ENCODE peak calls at places on chromosomes 12 and 14, in six cellular contexts. A is IMR-90, O is GM23248, I is A549, U is PC-3, K is hepatocyte. P is an unnamed sample.

GRCh38 chr14:94423465-94424056 is 29.0 kb downstream of the SERPINA11 start:
- DNase-seq in A (peak), O (peak), I (peak), U (peak), K (peak), P (peak)

GRCh38 chr12:117836999-117837736 is 131.6 kb downstream of the KSR2 start:
- DNase-seq in A (peak), O (peak), I (peak), U (peak), K (peak), P (peak)

GRCh38 chr12:34406996-34407300 is 384.7 kb downstream of the ALG10 start:
- DNase-seq in A (no peak), O (no peak), I (no peak), U (no peak), K (no peak), P (no peak)

GRCh38 chr12:193282-193681 is 20.7 kb downstream of the SLC6A12 start:
- DNase-seq in A (no peak), O (no peak), I (no peak), U (no peak), K (no peak), P (no peak)

GRCh38 chr12:115232455-115233156 is 548.6 kb upstream of the TBX3 start:
- DNase-seq in A (peak), O (peak), I (no peak), U (no peak), K (peak), P (no peak)

GRCh38 chr14:51726166-51726899 is 74.6 kb downstream of the FRMD6 start:
- DNase-seq in A (peak), O (peak), I (no peak), U (peak), K (no peak), P (no peak)

GRCh38 chr12:67482751-67483661 is 165.5 kb upstream of the DYRK2 start:
- DNase-seq in A (peak), O (peak), I (no peak), U (peak), K (peak), P (peak)

GRCh38 chr14:75101491-75101890 is 25.4 kb downstream of the NEK9 start:
- DNase-seq in A (no peak), O (no peak), I (no peak), U (no peak), K (no peak), P (no peak)

GRCh38 chr14:105484069-105484996 is 2.4 kb upstream of the CRIP1 start:
- DNase-seq in A (no peak), O (peak), I (peak), U (no peak), K (no peak), P (no peak)

GRCh38 chr14:39267592-39268112 is 33.9 kb downstream of the MIA2 start:
- DNase-seq in A (no peak), O (no peak), I (no peak), U (peak), K (no peak), P (peak)

GRCh38 chr12:93912086-93912733 is 235.0 kb downstream of the CRADD start:
- DNase-seq in A (no peak), O (no peak), I (no peak), U (no peak), K (peak), P (no peak)

GRCh38 chr14:53148612-53149202 is 4.4 kb downstream of the DDHD1 start:
- DNase-seq in A (no peak), O (peak), I (no peak), U (no peak), K (no peak), P (no peak)

GRCh38 chr14:70008863-70009262 is 129.6 kb downstream of the SMOC1 start:
- DNase-seq in A (no peak), O (no peak), I (no peak), U (no peak), K (no peak), P (no peak)

GRCh38 chr14:80572666-80573065 is 361.4 kb upstream of the DIO2 start:
- DNase-seq in A (no peak), O (no peak), I (peak), U (no peak), K (no peak), P (no peak)

GRCh38 chr14:26554069-26554772 is 43.6 kb downstream of the NOVA1 start:
- DNase-seq in A (no peak), O (no peak), I (no peak), U (no peak), K (no peak), P (no peak)

GRCh38 chr14:43792980-43793379 is 714.1 kb downstream of the FSCB start:
- DNase-seq in A (no peak), O (no peak), I (no peak), U (no peak), K (no peak), P (no peak)

GRCh38 chr14:22569106-22569748 is 19.8 kb downstream of the DAD1 start:
- DNase-seq in A (peak), O (peak), I (no peak), U (no peak), K (no peak), P (no peak)

GRCh38 chr14:23061995-23062394 is 4.7 kb upstream of the CDH24 start:
- DNase-seq in A (peak), O (peak), I (peak), U (peak), K (peak), P (peak)

GRCh38 chr14:100147181-100147631 is 12.2 kb downstream of the DEGS2 start:
- DNase-seq in A (no peak), O (no peak), I (no peak), U (no peak), K (no peak), P (no peak)

GRCh38 chr14:77014734-77015133 is 13.8 kb downstream of the IRF2BPL start:
- DNase-seq in A (no peak), O (no peak), I (no peak), U (no peak), K (no peak), P (no peak)

GRCh38 chr14:101843665-101844064 is 82.2 kb downstream of the PPP2R5C start:
- DNase-seq in A (no peak), O (no peak), I (peak), U (peak), K (no peak), P (no peak)

GRCh38 chr12:22615963-22616501 is 8.9 kb upstream of the ETNK1 start:
- DNase-seq in A (no peak), O (no peak), I (no peak), U (no peak), K (no peak), P (no peak)

GRCh38 chr14:54104746-54105145 is 148.1 kb upstream of the BMP4 start:
- DNase-seq in A (no peak), O (no peak), I (no peak), U (no peak), K (no peak), P (no peak)

GRCh38 chr12:7678744-7679143 is 13.0 kb upstream of the APOBEC1 start:
- DNase-seq in A (no peak), O (no peak), I (peak), U (no peak), K (no peak), P (no peak)

GRCh38 chr12:25817166-25817565 is 141.3 kb upstream of the RASSF8 start:
- DNase-seq in A (peak), O (peak), I (no peak), U (peak), K (no peak), P (no peak)

GRCh38 chr12:45745861-45746277 is 16.4 kb downstream of the ARID2 start:
- DNase-seq in A (peak), O (peak), I (peak), U (peak), K (no peak), P (peak)

GRCh38 chr12:130083746-130084145 is 78.5 kb upstream of the FZD10 start:
- DNase-seq in A (no peak), O (no peak), I (no peak), U (no peak), K (no peak), P (no peak)

GRCh38 chr12:130080205-130080604 is 82.1 kb upstream of the FZD10 start:
- DNase-seq in A (no peak), O (no peak), I (no peak), U (no peak), K (no peak), P (no peak)

GRCh38 chr12:130083002-130083401 is 79.3 kb upstream of the FZD10 start:
- DNase-seq in A (no peak), O (no peak), I (no peak), U (no peak), K (no peak), P (peak)

GRCh38 chr12:130079254-130079653 is 83.0 kb upstream of the FZD10 start:
- DNase-seq in A (no peak), O (no peak), I (peak), U (no peak), K (no peak), P (no peak)

GRCh38 chr12:130081420-130081819 is 80.8 kb upstream of the FZD10 start:
- DNase-seq in A (no peak), O (no peak), I (no peak), U (no peak), K (no peak), P (no peak)
- H3K4me3 ChIP-seq in A (no peak), O (no peak), I (no peak), U (no peak), K (no peak), P (no peak)

GRCh38 chr12:47894068-47894467 is 10.7 kb downstream of the VDR start:
- DNase-seq in A (no peak), O (no peak), I (no peak), U (no peak), K (no peak), P (no peak)

GRCh38 chr12:47899466-47899865 is 5.3 kb downstream of the VDR start:
- DNase-seq in A (no peak), O (no peak), I (no peak), U (no peak), K (no peak), P (no peak)

GRCh38 chr12:47894652-47895051 is 10.1 kb downstream of the VDR start:
- DNase-seq in A (no peak), O (no peak), I (no peak), U (no peak), K (no peak), P (no peak)

GRCh38 chr12:47896022-47896421 is 8.8 kb downstream of the VDR start:
- DNase-seq in A (no peak), O (no peak), I (no peak), U (no peak), K (no peak), P (no peak)

GRCh38 chr12:47896633-47897032 is 8.2 kb downstream of the VDR start:
- DNase-seq in A (no peak), O (no peak), I (peak), U (peak), K (no peak), P (peak)
- H3K4me2 ChIP-seq in A (no peak), O (no peak), I (peak), U (peak), K (no peak), P (peak)

GRCh38 chr14:20799955-20800544 is 2.6 kb downstream of the RNASE1 start:
- DNase-seq in A (no peak), O (no peak), I (no peak), U (peak), K (peak), P (no peak)
- H3K4me3 ChIP-seq in A (no peak), O (no peak), I (no peak), U (no peak), K (no peak), P (no peak)

GRCh38 chr12:54052745-54053624 is 650 bp upstream of the HOXC4 start:
- DNase-seq in A (no peak), O (peak), I (no peak), U (no peak), K (peak), P (no peak)
- H3K4me2 ChIP-seq in A (no peak), O (peak), I (peak), U (peak), K (peak), P (peak)

GRCh38 chr12:52515319-52515646 is 4.9 kb downstream of the KRT5 start:
- DNase-seq in A (no peak), O (no peak), I (no peak), U (no peak), K (no peak), P (peak)

GRCh38 chr12:52517888-52518287 is 2.3 kb downstream of the KRT5 start:
- DNase-seq in A (no peak), O (no peak), I (no peak), U (no peak), K (no peak), P (peak)

GRCh38 chr12:52514471-52515318 is 5.5 kb downstream of the KRT5 start:
- DNase-seq in A (no peak), O (no peak), I (no peak), U (no peak), K (no peak), P (peak)

GRCh38 chr12:52517005-52517835 is 3.0 kb downstream of the KRT5 start:
- DNase-seq in A (no peak), O (no peak), I (no peak), U (no peak), K (no peak), P (peak)

DNA sequence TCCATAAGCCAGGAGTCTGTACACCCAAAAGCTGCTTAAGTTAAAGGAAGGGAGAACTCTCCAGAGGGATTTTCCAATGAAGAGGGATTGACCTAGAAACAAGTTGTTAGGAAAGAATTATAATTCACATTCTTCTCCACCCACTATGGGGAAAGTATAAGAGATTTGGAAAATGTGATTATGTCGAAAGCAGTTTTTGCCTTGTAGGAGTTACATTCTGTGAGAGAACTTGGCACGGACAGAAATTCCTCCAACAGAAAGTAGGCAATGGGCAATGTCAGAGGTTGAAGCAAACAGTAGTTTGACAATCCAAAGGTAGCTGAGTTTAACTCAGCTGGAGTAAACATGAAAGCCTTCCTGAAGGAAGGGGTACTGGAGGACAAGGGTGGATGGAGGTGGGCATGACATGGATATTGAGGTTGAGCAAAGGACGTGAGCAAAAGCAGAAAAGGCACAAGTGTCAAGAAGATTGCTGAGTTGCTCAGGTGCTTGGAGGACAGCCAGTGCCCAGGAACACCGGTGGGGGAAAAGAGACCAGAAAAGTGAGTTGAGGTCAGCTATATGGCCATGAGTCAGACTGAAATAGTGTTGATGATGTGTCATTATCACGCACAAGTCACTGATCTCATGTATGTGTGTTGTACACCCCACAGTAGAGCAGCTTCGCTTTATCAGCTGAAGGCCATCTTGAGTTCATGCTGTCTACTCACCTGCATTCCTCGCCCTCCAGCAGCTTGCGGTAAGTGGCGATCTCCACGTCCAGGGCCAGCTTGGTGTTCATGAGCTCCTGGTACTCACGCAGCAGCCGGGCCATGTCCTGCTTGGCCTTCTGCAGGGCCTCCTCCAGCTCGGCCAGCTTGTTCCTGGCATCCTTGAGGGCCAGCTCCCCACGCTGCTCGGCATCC is 4.0 kb downstream of the KRT5 start:
- DNase-seq in A (no peak), O (peak), I (no peak), U (peak), K (no peak), P (peak)
- H3K4me3 ChIP-seq in A (no peak), O (no peak), I (no peak), U (no peak), K (no peak), P (peak)

GRCh38 chr14:89425931-89426330 is 8.9 kb upstream of the FOXN3 start:
- DNase-seq in A (peak), O (peak), I (no peak), U (peak), K (peak), P (peak)
- H3K4me2 ChIP-seq in A (no peak), O (peak), I (no peak), U (peak), K (no peak), P (peak)